ENCODE peak calls at places on chromosome 3, in four cellular contexts. M, B, L and W are unnamed samples.
A peak's percentile ranks its signal among the peaks of the same experiment; 100 is the strongest.

GRCh38 chr3:120688121-120688520 is 6.1 kb upstream of the HGD start:
- DNase-seq in M (no peak), B (no peak), L (no peak), W (no peak)

GRCh38 chr3:195263193-195263924 is 7.6 kb downstream of the XXYLT1 start:
- DNase-seq in M (no peak), B (no peak), L (no peak), W (no peak)

GRCh38 chr3:173567997-173568396 is 170.5 kb downstream of the NLGN1 start:
- DNase-seq in M (no peak), B (no peak), L (no peak), W (no peak)

GRCh38 chr3:159886050-159886449 is 102.6 kb upstream of the IL12A start:
- DNase-seq in M (no peak), B (no peak), L (no peak), W (no peak)

GRCh38 chr3:101725192-101725889 is 927 bp downstream of the CEP97 start:
- DNase-seq in M (peak; percentile 34), B (peak; percentile 51), L (peak; percentile 67), W (peak; percentile 54)

GRCh38 chr3:155070932-155071387 is 9.2 kb upstream of the MME start:
- DNase-seq in M (no peak), B (no peak), L (no peak), W (no peak)

GRCh38 chr3:150544040-150544439 is 2.3 kb downstream of the SERP1 start:
- DNase-seq in M (no peak), B (no peak), L (no peak), W (no peak)

GRCh38 chr3:121995190-121996137 is 26.6 kb downstream of the ILDR1 start:
- DNase-seq in M (peak; percentile 64), B (no peak), L (no peak), W (peak; percentile 74)

GRCh38 chr3:73470851-73471250 is 153.9 kb downstream of the PDZRN3 start:
- DNase-seq in M (no peak), B (no peak), L (no peak), W (no peak)

GRCh38 chr3:36893137-36893557 is 51.7 kb downstream of the TRANK1 start:
- DNase-seq in M (no peak), B (no peak), L (no peak), W (peak; percentile 65)

GRCh38 chr3:197527569-197527968 is 28.2 kb downstream of the BDH1 start:
- DNase-seq in M (no peak), B (no peak), L (no peak), W (no peak)

GRCh38 chr3:177973241-177973840 is 562.9 kb upstream of the KCNMB2 start:
- DNase-seq in M (no peak), B (no peak), L (no peak), W (no peak)

GRCh38 chr3:51378726-51379125 is 6.4 kb upstream of the MANF start:
- DNase-seq in M (no peak), B (no peak), L (no peak), W (no peak)

GRCh38 chr3:178201714-178202113 is 334.5 kb upstream of the KCNMB2 start:
- DNase-seq in M (no peak), B (no peak), L (no peak), W (no peak)

GRCh38 chr3:10395671-10396070 is 74.8 kb upstream of the SEC13 start:
- DNase-seq in M (no peak), B (no peak), L (no peak), W (no peak)

GRCh38 chr3:46599590-46599989 is 12.7 kb upstream of the FAM240A start:
- DNase-seq in M (no peak), B (no peak), L (no peak), W (no peak)

GRCh38 chr3:84906065-84906464 is 52.7 kb upstream of the CADM2 start:
- DNase-seq in M (no peak), B (no peak), L (no peak), W (no peak)

GRCh38 chr3:168088106-168088722 is 7.5 kb downstream of the GOLIM4 start:
- DNase-seq in M (no peak), B (no peak), L (no peak), W (no peak)

GRCh38 chr3:168091299-168091852 is 4.3 kb downstream of the GOLIM4 start:
- DNase-seq in M (no peak), B (no peak), L (no peak), W (no peak)

GRCh38 chr3:168087539-168087938 is 8.2 kb downstream of the GOLIM4 start:
- DNase-seq in M (no peak), B (no peak), L (no peak), W (no peak)

GRCh38 chr3:168090306-168091085 is 5.2 kb downstream of the GOLIM4 start:
- DNase-seq in M (no peak), B (no peak), L (no peak), W (no peak)

DNA sequence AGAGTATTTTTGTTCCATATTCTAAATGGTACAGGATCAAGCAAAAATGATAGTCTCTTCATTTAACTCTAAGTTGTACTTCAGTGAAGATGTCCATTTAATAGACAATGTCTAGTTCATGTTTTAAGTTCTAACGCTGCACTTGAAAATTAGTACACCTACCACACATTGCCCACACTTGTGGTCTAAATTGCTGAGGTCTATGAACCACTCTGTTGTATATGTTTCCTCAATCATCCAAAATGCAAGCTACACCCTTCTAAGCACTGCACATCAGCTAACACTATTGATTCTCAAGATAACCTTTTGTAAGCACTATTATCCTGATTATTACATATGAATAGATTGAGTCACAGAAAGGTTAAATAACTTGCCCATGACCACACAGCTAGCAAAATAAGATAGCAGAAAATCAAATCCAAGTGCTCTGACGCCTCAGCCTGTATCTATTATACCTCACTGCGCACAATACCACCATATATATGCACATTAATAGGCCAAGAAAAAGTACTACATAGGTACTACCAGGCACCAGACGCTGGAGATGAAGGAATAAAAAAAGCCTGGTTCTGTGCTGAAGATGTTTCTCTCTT is 6.4 kb downstream of the GOLIM4 start:
- DNase-seq in M (no peak), B (no peak), L (no peak), W (no peak)
- H3K4me1 ChIP-seq in M (peaks cover 20% of the 10 kb centered on the region), B (peaks cover 9% of the 10 kb centered on the region), L (peaks cover 44% of the 10 kb centered on the region), W (peaks cover 36% of the 10 kb centered on the region)

DNA sequence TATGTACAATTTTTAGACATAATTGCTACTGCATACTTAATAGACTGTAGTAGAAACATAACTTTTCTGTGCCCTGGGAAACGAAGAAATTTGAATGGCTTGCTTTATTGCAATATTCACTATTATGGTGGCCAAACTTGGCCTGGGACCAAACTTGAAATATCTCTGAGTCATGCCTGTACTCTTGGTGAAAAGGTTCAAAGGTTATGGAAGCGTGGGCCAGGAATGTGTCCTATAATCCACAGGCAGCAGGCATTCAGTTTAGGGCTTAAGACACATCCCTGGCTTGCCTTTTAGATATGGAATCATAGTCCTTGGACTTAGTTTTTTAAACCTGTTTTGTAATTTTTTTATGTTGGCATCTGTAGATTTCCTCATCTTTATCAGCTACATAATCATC is 124.3 kb downstream of the LRIG1 start:
- DNase-seq in M (no peak), B (no peak), L (no peak), W (no peak)
- TF ChIP-seq EP300 in M (no peak), B (no peak), L (no peak), W (no peak)

DNA sequence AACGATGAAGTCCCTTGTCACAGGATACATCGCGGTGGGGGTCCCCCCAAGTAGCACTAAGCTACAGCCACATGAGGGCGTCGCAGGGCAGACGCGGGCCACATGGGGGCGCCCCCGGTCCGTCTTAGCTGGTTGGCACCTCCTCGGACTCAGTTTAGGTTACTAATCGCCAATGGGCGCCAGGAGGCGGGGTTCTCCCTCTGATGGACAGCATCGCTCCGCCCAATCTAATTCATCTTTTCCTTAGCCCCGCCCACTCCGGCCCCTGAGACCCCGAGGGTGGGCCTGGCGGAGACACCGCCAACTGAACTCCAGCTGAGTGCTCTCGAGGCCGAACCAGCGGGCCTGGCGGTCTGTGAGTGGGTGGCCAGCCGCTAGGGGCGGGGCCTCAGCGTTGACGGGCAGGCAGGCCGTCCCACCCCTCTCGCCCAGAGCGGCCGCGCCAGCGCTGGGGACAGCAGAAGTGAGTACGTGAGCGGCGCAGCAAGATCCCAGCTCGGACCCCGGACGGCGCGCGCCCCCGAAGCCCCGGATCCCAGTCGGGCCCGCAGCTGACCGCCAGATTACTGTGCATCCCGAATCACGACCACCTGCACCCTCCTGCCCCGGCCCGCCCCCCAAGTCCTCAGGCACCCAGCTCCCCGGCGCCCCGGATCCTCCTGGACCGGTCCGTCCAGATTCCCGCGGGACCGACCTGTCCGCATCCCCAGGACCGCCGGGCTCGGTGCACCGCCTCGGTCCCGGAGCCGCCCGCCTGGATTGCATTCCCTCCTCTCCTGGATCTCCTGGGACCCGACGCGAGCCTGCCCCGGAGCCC is at the start of gene EPHB3:
- DNase-seq in M (peak; percentile 100), B (peak; percentile 100), L (peak; percentile 100), W (peak; percentile 99)
- H3K27me3 ChIP-seq in M (peaks cover 23% of the 10 kb centered on the region), B (no peaks in the 10 kb centered on the region), L (no peaks in the 10 kb centered on the region), W (no peaks in the 10 kb centered on the region)

DNA sequence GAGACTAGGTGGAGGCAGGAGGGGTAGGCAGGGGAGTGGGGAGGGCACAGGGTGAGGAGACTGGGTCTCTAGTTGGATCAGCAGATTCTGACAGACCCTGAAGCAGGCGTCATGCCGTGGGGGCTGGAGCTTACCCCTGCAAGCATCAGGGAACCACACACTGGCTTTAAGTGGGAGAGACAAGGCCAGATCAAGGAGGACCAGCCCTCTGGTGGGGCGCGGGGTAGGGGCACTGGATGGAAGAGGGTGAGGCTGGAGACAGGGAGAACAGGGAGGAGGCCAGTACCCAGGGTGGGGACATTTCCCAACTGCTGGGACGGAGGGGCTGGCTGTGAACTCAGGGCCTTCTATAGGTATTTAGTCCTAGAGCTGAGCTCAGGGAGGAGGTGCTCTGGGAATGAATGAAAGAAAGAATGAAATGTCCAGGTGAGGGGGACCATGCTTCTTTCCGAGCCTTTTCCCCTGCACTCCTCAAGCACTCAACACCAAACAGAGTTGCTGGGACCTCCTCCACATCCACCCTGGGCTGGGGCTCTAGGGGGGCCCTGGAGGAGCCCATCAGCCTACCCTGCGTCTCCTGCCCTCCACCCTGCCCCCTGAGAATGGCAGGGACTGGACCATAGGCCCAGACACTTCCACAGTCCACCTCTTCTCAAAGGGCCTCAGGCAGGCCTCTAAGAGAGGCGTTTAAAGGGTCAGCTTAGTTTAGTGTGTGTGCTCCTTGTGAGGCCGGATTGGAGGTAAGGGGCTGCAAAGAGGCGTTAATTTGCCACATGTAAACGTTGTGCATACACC is 49.0 kb upstream of the FGD5 start:
- DNase-seq in M (no peak), B (no peak), L (no peak), W (no peak)
- H3K4me1 ChIP-seq in M (no peaks in the 10 kb centered on the region), B (no peaks in the 10 kb centered on the region), L (no peaks in the 10 kb centered on the region), W (no peaks in the 10 kb centered on the region)

GRCh38 chr3:57436195-57436761 is 107.9 kb downstream of the DNAH12 start:
- DNase-seq in M (no peak), B (no peak), L (no peak), W (no peak)
- TF ChIP-seq EP300 in M (no peak), B (no peak), L (no peak), W (no peak)

DNA sequence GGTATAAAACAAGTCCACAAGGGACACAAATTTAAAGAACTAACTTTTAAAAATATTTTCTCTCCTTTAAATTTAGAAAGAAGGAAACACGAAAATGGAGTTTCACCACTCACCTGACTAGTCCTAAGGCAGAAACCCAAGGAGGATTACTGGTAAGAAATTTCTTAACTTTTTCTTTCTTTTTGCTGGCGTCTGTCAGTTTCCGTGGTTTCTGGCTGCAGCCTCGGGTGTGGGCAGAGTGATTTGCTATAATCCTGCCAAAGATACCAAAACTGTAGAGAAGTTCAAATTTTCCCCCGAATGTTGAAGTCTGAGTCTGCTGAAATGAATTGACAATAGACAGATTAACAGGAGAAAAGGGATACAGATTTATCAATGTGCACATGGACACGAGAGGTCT is 843.6 kb upstream of the ALCAM start:
- DNase-seq in M (no peak), B (no peak), L (no peak), W (no peak)
- H3K27me3 ChIP-seq in M (no peaks in the 10 kb centered on the region), B (no peaks in the 10 kb centered on the region), L (no peaks in the 10 kb centered on the region), W (no peaks in the 10 kb centered on the region)